ENCODE peak calls at places on chromosomes 1 and 21, in six cellular contexts. C, H, X, F, S and Y are unnamed samples.

GRCh38 chr1:202210370-202210769 is 16.8 kb downstream of the LGR6 start:
- DNase-seq in C (no peak), H (peak; percentile 80), X (no peak), F (no peak), S (no peak), Y (no peak)

GRCh38 chr1:240577095-240577494 is 34.9 kb downstream of the GREM2 start:
- DNase-seq in C (no peak), H (no peak), X (no peak), F (no peak), S (no peak), Y (no peak)

GRCh38 chr1:12016182-12016581 is 3.1 kb upstream of the MIIP start:
- DNase-seq in C (no peak), H (no peak), X (no peak), F (no peak), S (no peak), Y (no peak)

GRCh38 chr1:940121-941026 is 16.7 kb downstream of the SAMD11 start:
- DNase-seq in C (no peak), H (no peak), X (no peak), F (peak; percentile 65), S (no peak), Y (peak; percentile 85)

GRCh38 chr1:248842781-248843331 is 4.8 kb downstream of the ZNF672 start:
- DNase-seq in C (no peak), H (no peak), X (no peak), F (no peak), S (no peak), Y (peak; percentile 60)

GRCh38 chr1:84698718-84699117 is 8.5 kb upstream of the SSX2IP start:
- DNase-seq in C (no peak), H (no peak), X (no peak), F (no peak), S (no peak), Y (no peak)

GRCh38 chr1:43453442-43454269 is at the start of gene HYI:
- DNase-seq in C (peak; percentile 74), H (peak; percentile 13), X (no peak), F (peak; percentile 85), S (peak; percentile 92), Y (peak; percentile 89)

GRCh38 chr1:4581807-4582206 is 72.6 kb upstream of the AJAP1 start:
- DNase-seq in C (no peak), H (no peak), X (no peak), F (no peak), S (no peak), Y (no peak)

GRCh38 chr1:65114312-65114711 is 33.7 kb upstream of the AK4 start:
- DNase-seq in C (peak; percentile 31), H (no peak), X (no peak), F (no peak), S (no peak), Y (no peak)

GRCh38 chr1:53643061-53643880 is 95.7 kb downstream of the GLIS1 start:
- DNase-seq in C (no peak), H (no peak), X (no peak), F (no peak), S (no peak), Y (peak; percentile 20)

GRCh38 chr1:64124751-64125445 is 78.5 kb upstream of the UBE2U start:
- DNase-seq in C (no peak), H (no peak), X (no peak), F (no peak), S (no peak), Y (no peak)

GRCh38 chr1:199273837-199274379 is 635.1 kb downstream of the PTPRC start:
- DNase-seq in C (no peak), H (no peak), X (no peak), F (no peak), S (no peak), Y (no peak)

GRCh38 chr1:31757204-31757679 is 6.9 kb downstream of the ADGRB2 start:
- DNase-seq in C (no peak), H (no peak), X (no peak), F (no peak), S (no peak), Y (no peak)

GRCh38 chr21:25457411-25457810 is 149.9 kb downstream of the MRPL39 start:
- DNase-seq in C (no peak), H (no peak), X (peak; percentile 61), F (no peak), S (peak; percentile 83), Y (no peak)

GRCh38 chr1:108785264-108785663 is 38.8 kb downstream of the STXBP3 start:
- DNase-seq in C (no peak), H (no peak), X (peak; percentile 2), F (no peak), S (no peak), Y (no peak)

GRCh38 chr1:5311634-5312298 is 657.4 kb downstream of the AJAP1 start:
- DNase-seq in C (no peak), H (no peak), X (no peak), F (no peak), S (no peak), Y (no peak)

GRCh38 chr1:206658264-206658980 is 23.1 kb downstream of the DYRK3 start:
- DNase-seq in C (peak; percentile 73), H (no peak), X (peak; percentile 82), F (peak; percentile 60), S (peak; percentile 41), Y (no peak)

GRCh38 chr1:186682721-186683120 is 2.5 kb upstream of the PTGS2 start:
- DNase-seq in C (no peak), H (no peak), X (no peak), F (no peak), S (no peak), Y (no peak)

GRCh38 chr1:150582371-150582770 is 3.0 kb upstream of the MCL1 start:
- DNase-seq in C (no peak), H (no peak), X (no peak), F (no peak), S (no peak), Y (no peak)

GRCh38 chr1:226050133-226050532 is 12.4 kb upstream of the H3-3A start:
- DNase-seq in C (no peak), H (no peak), X (no peak), F (no peak), S (no peak), Y (no peak)

GRCh38 chr1:41955461-41956159 is 36.9 kb upstream of the HIVEP3 start:
- DNase-seq in C (peak; percentile 9), H (no peak), X (no peak), F (no peak), S (peak; percentile 3), Y (no peak)

GRCh38 chr1:178238722-178239510 is 145.0 kb downstream of the RASAL2 start:
- DNase-seq in C (no peak), H (no peak), X (no peak), F (no peak), S (no peak), Y (no peak)